ENCODE peak calls at places on chromosomes 2 and 18, in four cellular contexts. I is neural progenitor cell, Y is K562, U is fibroblast of lung. O is an unnamed sample.

GRCh38 chr18:36188912-36189311 is 1.6 kb downstream of the MOCOS start:
- DNase-seq in Y (no peak), U (no peak), I (peak; percentile 31), O (no peak)

GRCh38 chr2:111025288-111025687 is 95.4 kb upstream of the BCL2L11 start:
- DNase-seq in I (no peak), Y (no peak), U (no peak), O (no peak)

GRCh38 chr18:69250305-69251151 is 150.2 kb upstream of the DOK6 start:
- DNase-seq in U (peak; percentile 76), I (no peak), Y (no peak), O (no peak)

GRCh38 chr2:74278694-74279093 is 64.5 kb downstream of the SLC4A5 start:
- DNase-seq in Y (no peak), U (no peak), I (no peak), O (no peak)

GRCh38 chr18:7021994-7022840 is 95.4 kb downstream of the LAMA1 start:
- DNase-seq in I (peak; percentile 4), Y (peak; percentile 50), U (peak; percentile 54), O (no peak)

GRCh38 chr2:9797681-9798556 is 45.4 kb upstream of the TAF1B start:
- DNase-seq in I (no peak), U (no peak), Y (no peak), O (no peak)

GRCh38 chr2:47437287-47437686 is 34.3 kb downstream of the MSH2 start:
- DNase-seq in Y (no peak), U (peak; percentile 71), I (peak; percentile 31), O (no peak)

GRCh38 chr2:118128826-118129225 is 40.6 kb downstream of the INSIG2 start:
- DNase-seq in U (no peak), Y (no peak), I (no peak), O (no peak)

GRCh38 chr2:69645026-69645425 is 1.5 kb upstream of the AAK1 start:
- DNase-seq in Y (peak; percentile 41), U (no peak), I (no peak), O (peak; percentile 75)

GRCh38 chr2:1605102-1605501 is 139.2 kb downstream of the PXDN start:
- DNase-seq in U (peak; percentile 52), Y (no peak), I (peak; percentile 32), O (no peak)

GRCh38 chr2:183060500-183061231 is 17.9 kb upstream of the DUSP19 start:
- DNase-seq in U (no peak), I (no peak), Y (no peak), O (no peak)
- H3K4me2 ChIP-seq in U (no peak overlapping the region), I (no peak overlapping the region), Y (no peak overlapping the region), O (no peak overlapping the region)

GRCh38 chr2:107278672-107279071 is 392.7 kb upstream of the ST6GAL2 start:
- DNase-seq in U (no peak), Y (no peak), I (peak; percentile 32), O (no peak)
- H3K27me3 ChIP-seq in U (no peaks in the 10 kb centered on the region), Y (no peaks in the 10 kb centered on the region), I (no peaks in the 10 kb centered on the region), O (no peaks in the 10 kb centered on the region)

GRCh38 chr2:228699400-228699799 is 517.9 kb upstream of the SPHKAP start:
- DNase-seq in I (no peak), Y (no peak), U (peak; percentile 74), O (no peak)

GRCh38 chr2:228698963-228699362 is 517.5 kb upstream of the SPHKAP start:
- DNase-seq in U (no peak), Y (no peak), I (no peak), O (no peak)

GRCh38 chr2:228700638-228701037 is 519.2 kb upstream of the SPHKAP start:
- DNase-seq in Y (no peak), U (peak; percentile 85), I (no peak), O (no peak)

GRCh38 chr2:228701506-228701905 is 520.0 kb upstream of the SPHKAP start:
- DNase-seq in U (no peak), Y (no peak), I (no peak), O (no peak)

GRCh38 chr2:228699888-228700287 is 518.4 kb upstream of the SPHKAP start:
- DNase-seq in I (no peak), Y (no peak), U (no peak), O (no peak)
- H3K4me2 ChIP-seq in I (no peak overlapping the region), Y (no peak overlapping the region), U (no peak overlapping the region), O (no peak overlapping the region)

GRCh38 chr2:176130153-176130916 is 830 bp downstream of the HOXD8 start:
- DNase-seq in I (peak; percentile 76), Y (peak; percentile 58), U (no peak), O (no peak)
- H3K27me3 ChIP-seq in I (peaks cover 100% of the 10 kb centered on the region), Y (peaks cover 47% of the 10 kb centered on the region), U (peaks cover 72% of the 10 kb centered on the region), O (peaks cover 10% of the 10 kb centered on the region)

DNA sequence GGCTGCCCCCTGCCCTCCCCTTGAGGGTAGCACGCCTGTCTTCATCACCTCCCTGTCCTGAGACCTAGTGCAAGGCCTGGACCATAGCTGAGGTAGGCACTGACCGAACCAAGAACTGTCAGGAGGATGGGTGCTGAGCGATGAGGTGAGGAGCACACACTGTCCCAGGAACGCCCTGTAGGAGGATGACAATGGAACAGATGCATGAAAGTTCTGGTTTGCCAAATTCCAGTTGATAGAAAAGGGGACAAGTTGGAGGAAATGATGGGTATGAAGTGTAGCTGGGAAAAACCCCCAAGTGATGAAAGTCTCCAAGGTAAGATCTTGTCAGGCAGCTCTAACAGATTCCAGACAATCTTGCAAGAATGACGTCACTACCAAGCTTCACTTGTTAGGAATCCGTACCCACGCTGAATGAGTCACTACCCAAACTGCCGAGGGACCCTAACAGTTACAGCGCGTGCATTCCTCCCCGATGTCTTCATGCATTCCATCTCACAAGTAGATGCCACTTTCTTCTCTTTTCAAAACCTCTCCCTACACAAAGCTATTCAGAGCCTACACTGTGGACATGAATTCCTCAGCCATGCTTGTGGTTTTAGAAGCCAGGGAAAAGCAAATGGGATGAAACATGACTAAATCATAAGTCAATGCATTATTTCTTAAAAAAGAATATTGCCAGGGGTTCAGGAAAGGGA is 27.6 kb downstream of the MRPL33 start:
- DNase-seq in Y (no peak), U (peak; percentile 99), I (peak; percentile 21), O (no peak)
- H3K4me2 ChIP-seq in Y (no peak overlapping the region), U (peak overlapping the region; percentile 61), I (no peak overlapping the region), O (no peak overlapping the region)

GRCh38 chr2:172091626-172092566 is 6.6 kb downstream of the DLX1 start:
- DNase-seq in Y (no peak), I (peak; percentile 4), U (no peak), O (no peak)
- H3K27me3 ChIP-seq in Y (no peaks in the 10 kb centered on the region), I (peaks cover 100% of the 10 kb centered on the region), U (peaks cover 73% of the 10 kb centered on the region), O (peaks cover 37% of the 10 kb centered on the region)

DNA sequence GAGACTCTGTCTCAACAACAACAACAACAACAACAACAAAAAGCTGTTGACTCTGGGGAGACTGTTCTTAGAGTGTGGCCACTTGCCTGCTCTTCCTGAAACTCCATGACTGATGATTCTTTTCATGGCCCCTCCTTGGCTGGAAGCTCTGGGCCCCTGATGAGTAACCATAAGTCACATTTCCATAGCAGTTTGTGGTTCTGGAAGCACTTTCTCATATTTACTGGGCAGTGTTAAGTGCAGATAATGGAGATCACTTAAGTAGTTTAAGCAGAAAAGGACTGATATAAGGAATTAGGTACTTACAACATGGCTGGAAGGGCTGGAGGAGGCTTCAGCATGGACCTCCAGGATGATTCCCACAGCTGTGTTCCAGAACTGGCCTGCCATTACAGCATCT is 147.3 kb upstream of the DLX2 start:
- DNase-seq in U (peak; percentile 76), I (no peak), Y (no peak), O (no peak)
- H3K4me2 ChIP-seq in U (peak overlapping the region; percentile 65), I (no peak overlapping the region), Y (no peak overlapping the region), O (no peak overlapping the region)

DNA sequence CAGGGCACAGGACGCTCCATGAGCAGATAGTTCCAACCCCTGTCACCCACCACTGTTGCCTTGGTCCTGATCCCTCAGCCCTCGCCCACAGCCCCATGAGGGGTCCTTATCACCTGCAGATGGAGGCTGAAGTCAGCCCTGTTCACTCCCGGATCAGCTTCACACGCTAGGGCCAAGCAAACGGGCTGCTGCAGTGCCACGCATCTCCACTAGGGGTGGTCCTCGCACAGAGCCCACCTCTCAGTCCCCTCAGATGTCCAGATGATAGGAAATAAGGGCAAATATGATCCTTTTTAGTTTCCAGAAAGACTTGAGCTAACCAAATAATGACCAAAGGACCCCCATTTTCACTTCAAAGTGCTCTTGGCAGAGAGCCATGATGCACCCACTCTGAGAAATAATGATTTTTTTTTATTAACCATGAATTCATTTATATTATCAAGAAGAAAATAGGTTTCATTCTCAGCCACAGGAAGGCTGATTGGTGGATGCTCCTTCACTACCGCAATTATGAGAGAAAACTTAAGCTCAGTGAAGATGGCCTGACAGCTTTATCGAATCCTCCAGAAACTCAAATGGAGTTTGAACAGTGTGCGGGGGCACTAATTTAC is 71.9 kb upstream of the KLHL29 start:
- DNase-seq in U (peak; percentile 11), I (peak; percentile 69), Y (peak; percentile 65), O (peak; percentile 47)
- H3K27me3 ChIP-seq in U (peaks cover 4% of the 10 kb centered on the region), I (no peaks in the 10 kb centered on the region), Y (peaks cover 4% of the 10 kb centered on the region), O (peaks cover 3% of the 10 kb centered on the region)

O was measured in DND-41.